ENCODE peak calls at places on chromosomes 4 and X, in four cellular contexts. K is activated CD8-positive, alpha-beta T cell treated with anti-CD3 and anti-CD28 coated beads for 36 hours; O is fibroblast of the aortic adventitia; I is heart left ventricle. U is an unnamed sample.

GRCh38 chrX:10482262-10482661 is 138.1 kb downstream of the MID1 start:
- DNase-seq in K (no peak), O (no peak), I (peak; percentile 58), U (no peak)

GRCh38 chrX:13151806-13152510 is 107.5 kb upstream of the FAM9C start:
- DNase-seq in K (peak; percentile 17), I (no peak), O (peak; percentile 37), U (peak; percentile 25)

GRCh38 chrX:20248592-20249192 is 18.0 kb downstream of the RPS6KA3 start:
- DNase-seq in O (no peak), I (no peak), K (no peak), U (no peak)

GRCh38 chr4:167100120-167100519 is 134.2 kb downstream of the SPOCK3 start:
- DNase-seq in K (no peak), I (no peak), O (peak; percentile 73), U (peak; percentile 58)

GRCh38 chr4:110164251-110164650 is 34.2 kb downstream of the ELOVL6 start:
- DNase-seq in K (no peak), O (peak; percentile 40), I (no peak), U (peak; percentile 67)

GRCh38 chrX:68163446-68163845 is 269.8 kb downstream of the OPHN1 start:
- DNase-seq in K (no peak), I (no peak), O (peak; percentile 49), U (peak; percentile 62)

GRCh38 chr4:41418444-41418843 is 119.5 kb upstream of the LIMCH1 start:
- DNase-seq in K (no peak), I (peak; percentile 81), O (peak; percentile 70), U (no peak)

GRCh38 chrX:130170752-130171445 is 863 bp upstream of the RAB33A start:
- DNase-seq in O (no peak), K (peak; percentile 85), I (peak; percentile 35), U (no peak)

GRCh38 chr4:89434364-89434988 is 126.9 kb upstream of the GPRIN3 start:
- DNase-seq in O (peak; percentile 37), I (no peak), K (no peak), U (peak; percentile 50)

GRCh38 chrX:148588649-148589310 is 88.4 kb downstream of the AFF2 start:
- DNase-seq in K (no peak), I (no peak), O (peak; percentile 11), U (no peak)

GRCh38 chrX:49282647-49283011 is 13.0 kb downstream of the PPP1R3F start:
- DNase-seq in K (no peak), O (peak; percentile 44), I (no peak), U (peak; percentile 48)

GRCh38 chr4:141248029-141248428 is 27.3 kb downstream of the ZNF330 start:
- DNase-seq in K (no peak), I (no peak), O (peak; percentile 60), U (peak; percentile 84)

GRCh38 chr4:154908168-154908567 is 127.1 kb downstream of the RBM46 start:
- DNase-seq in O (no peak), I (no peak), K (no peak), U (peak; percentile 72)

GRCh38 chrX:122572461-122572860 is 611.6 kb upstream of the GRIA3 start:
- DNase-seq in K (no peak), O (peak; percentile 28), I (no peak), U (peak; percentile 53)

GRCh38 chrX:143580266-143580665 is 55.6 kb downstream of the SLITRK4 start:
- DNase-seq in I (no peak), O (no peak), K (no peak), U (no peak)

GRCh38 chrX:24963823-24964222 is 51.9 kb downstream of the ARX start:
- DNase-seq in O (no peak), I (no peak), K (no peak), U (no peak)

GRCh38 chrX:75989806-75990590 is 182.9 kb upstream of the PBDC1 start:
- DNase-seq in I (no peak), O (no peak), K (no peak), U (no peak)

GRCh38 chrX:119692241-119693031 is 532 bp downstream of the SEPTIN6 start:
- DNase-seq in I (peak; percentile 41), O (peak; percentile 53), K (peak; percentile 72), U (peak; percentile 64)

GRCh38 chr4:25043548-25043947 is 12.8 kb upstream of the LGI2 start:
- DNase-seq in K (no peak), O (no peak), I (no peak), U (no peak)

GRCh38 chr4:139184129-139184528 is 7.1 kb upstream of the ELF2 start:
- DNase-seq in I (no peak), K (no peak), O (peak; percentile 80), U (peak; percentile 70)

GRCh38 chrX:118164138-118164537 is 47.5 kb upstream of the KLHL13 start:
- DNase-seq in O (no peak), K (no peak), I (no peak), U (peak; percentile 72)

GRCh38 chrX:9871871-9872270 is 85.6 kb downstream of the SHROOM2 start:
- DNase-seq in I (no peak), O (no peak), K (no peak), U (no peak)

GRCh38 chrX:153731117-153731844 is 6.6 kb downstream of the ABCD1 start:
- DNase-seq in I (no peak), K (no peak), O (peak; percentile 38), U (peak; percentile 27)

GRCh38 chr4:102503831-102504786 is 3.0 kb downstream of the NFKB1 start:
- DNase-seq in O (no peak), K (no peak), I (no peak), U (no peak)

GRCh38 chr4:78149737-78150136 is 92.6 kb downstream of the FRAS1 start:
- DNase-seq in K (no peak), I (no peak), O (no peak), U (no peak)

GRCh38 chr4:16757080-16757521 is 141.3 kb downstream of the LDB2 start:
- DNase-seq in I (no peak), K (no peak), O (peak; percentile 77), U (peak; percentile 40)

GRCh38 chr4:16750882-16751642 is 147.4 kb downstream of the LDB2 start:
- DNase-seq in I (no peak), O (no peak), K (no peak), U (no peak)

GRCh38 chr4:16754104-16754503 is 144.3 kb downstream of the LDB2 start:
- DNase-seq in O (no peak), K (no peak), I (no peak), U (no peak)

GRCh38 chr4:16750216-16750615 is 148.2 kb downstream of the LDB2 start:
- DNase-seq in O (no peak), I (no peak), K (no peak), U (no peak)

GRCh38 chr4:16752150-16752549 is 146.3 kb downstream of the LDB2 start:
- DNase-seq in I (no peak), K (no peak), O (peak; percentile 48), U (peak; percentile 48)
- TF ChIP-seq CTCF in I (no peak), K (no peak), O (peak; percentile 35), U (peak; percentile 50)

GRCh38 chr4:10623862-10624261 is 60.7 kb downstream of the CLNK start:
- DNase-seq in O (no peak), K (no peak), I (no peak), U (no peak)

GRCh38 chr4:10623241-10623640 is 61.3 kb downstream of the CLNK start:
- DNase-seq in O (peak; percentile 19), K (no peak), I (no peak), U (no peak)

GRCh38 chr4:10625130-10625529 is 59.4 kb downstream of the CLNK start:
- DNase-seq in O (no peak), K (no peak), I (no peak), U (no peak)

GRCh38 chr4:10620935-10621488 is 63.6 kb downstream of the CLNK start:
- DNase-seq in O (no peak), K (no peak), I (no peak), U (no peak)

GRCh38 chr4:10622728-10623127 is 61.8 kb downstream of the CLNK start:
- DNase-seq in I (no peak), K (peak; percentile 18), O (no peak), U (no peak)
- TF ChIP-seq CTCF in I (no peak), K (peak; percentile 22), O (peak; percentile 27), U (peak; percentile 45)

GRCh38 chr4:76105652-76106051 is 31.1 kb downstream of the ART3 start:
- DNase-seq in I (no peak), O (no peak), K (no peak), U (no peak)

GRCh38 chr4:76106442-76106841 is 31.9 kb downstream of the ART3 start:
- DNase-seq in I (no peak), O (no peak), K (no peak), U (no peak)

DNA sequence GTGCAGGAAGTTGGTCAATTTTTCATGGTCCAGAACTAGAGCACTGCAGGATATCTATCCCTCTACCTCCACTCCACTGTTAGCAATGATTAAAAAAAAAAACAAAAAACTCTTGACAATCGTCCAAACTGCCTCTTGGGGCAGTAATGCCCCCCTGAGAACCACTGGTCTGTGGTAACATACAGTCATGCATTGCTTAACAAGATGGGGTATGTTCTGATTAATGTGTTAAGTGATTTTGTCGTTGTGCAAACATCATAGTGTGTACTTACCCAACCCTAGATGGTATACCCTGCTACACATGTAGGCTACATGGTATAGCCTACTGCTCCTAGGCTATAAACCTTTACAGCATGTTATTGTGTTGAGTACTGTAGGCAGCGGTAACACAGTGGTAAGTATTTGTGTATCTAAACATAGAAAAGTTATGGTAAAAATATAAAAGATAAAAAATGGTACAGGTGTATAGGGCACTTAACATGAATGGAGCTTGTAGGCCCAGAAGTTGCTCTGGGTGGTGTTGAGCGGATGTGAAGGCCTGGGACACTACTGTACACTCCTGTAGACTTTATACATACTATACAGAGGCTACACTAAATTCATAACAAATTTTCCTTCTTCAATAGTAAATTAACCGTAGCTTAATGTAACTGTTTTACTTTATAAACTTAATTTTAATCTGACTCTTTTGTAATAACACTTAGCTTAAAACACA is 34.1 kb downstream of the ART3 start:
- DNase-seq in K (no peak), O (no peak), I (no peak), U (peak; percentile 58)
- TF ChIP-seq CTCF in K (no peak), O (no peak), I (no peak), U (no peak)

GRCh38 chr4:121693450-121693849 is 3.3 kb downstream of the ANXA5 start:
- DNase-seq in I (no peak), K (no peak), O (peak; percentile 50), U (no peak)

GRCh38 chr4:121696140-121696640 is 590 bp downstream of the ANXA5 start:
- DNase-seq in O (peak; percentile 91), I (peak; percentile 88), K (peak; percentile 69), U (peak; percentile 86)

GRCh38 chr4:121698119-121698732 is 1.4 kb upstream of the ANXA5 start:
- DNase-seq in O (no peak), I (no peak), K (no peak), U (no peak)

GRCh38 chr4:121697626-121698025 is 846 bp upstream of the ANXA5 start:
- DNase-seq in K (peak; percentile 15), O (no peak), I (no peak), U (no peak)

DNA sequence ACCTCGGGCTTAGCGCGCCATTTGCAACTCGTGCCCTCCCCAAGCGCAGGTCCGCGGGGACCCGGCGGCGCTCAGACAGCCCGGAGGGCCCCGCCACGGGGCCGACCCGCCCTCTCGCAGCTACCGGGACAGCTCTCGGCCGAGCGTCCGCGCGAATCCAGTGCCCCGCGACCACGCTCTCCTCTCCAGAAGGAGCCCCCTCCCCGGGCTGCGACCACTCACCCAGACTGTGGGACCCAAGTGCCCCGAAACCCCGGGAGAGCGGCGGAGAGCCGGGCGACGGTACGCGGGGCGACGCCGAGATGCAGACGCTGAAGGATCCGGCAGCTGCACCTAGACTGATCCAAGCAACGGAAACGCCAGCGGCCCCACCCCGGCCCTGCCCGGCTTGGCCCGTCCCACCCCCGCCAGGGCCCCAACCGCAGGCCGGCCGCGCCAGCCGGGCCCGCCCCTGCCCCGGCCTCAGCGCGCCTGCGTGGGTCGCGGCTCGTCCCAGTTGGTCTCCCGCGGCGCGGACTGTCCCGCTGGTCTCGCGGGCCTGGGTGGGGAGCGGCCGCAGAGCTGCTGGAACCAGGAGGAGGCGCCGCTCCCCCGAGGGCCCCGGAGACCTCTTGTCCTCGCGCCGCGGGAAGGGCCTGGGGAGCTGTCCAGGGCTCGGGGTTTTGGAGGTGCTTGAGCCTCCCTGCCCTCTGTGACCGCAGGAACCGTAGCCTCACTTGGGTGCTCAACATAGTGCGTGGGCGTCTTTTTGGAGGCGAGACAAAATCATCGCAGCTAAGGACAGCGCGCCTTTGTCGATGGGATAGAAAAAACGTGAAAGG is at the start of gene ANXA5:
- DNase-seq in K (peak; percentile 80), O (peak; percentile 85), I (peak; percentile 91), U (peak; percentile 81)
- TF ChIP-seq CTCF in K (no peak), O (peak; percentile 37), I (peak; percentile 55), U (peak; percentile 5)

U was measured in fibroblast of mammary gland.